ENCODE peak calls at places on chromosomes 11 and 22, in seven cellular contexts. I, C, V, M, U, D and G are unnamed samples.

GRCh38 chr22:36783743-36784142 is 7.8 kb upstream of the IFT27 start:
- DNase-seq in I (no peak), M (no peak), U (no peak), D (no peak), C (no peak), V (no peak), G (no peak)

GRCh38 chr11:59473015-59473414 is at the start of gene OR4D10:
- DNase-seq in C (no peak), M (no peak), V (no peak), D (no peak), I (no peak), U (no peak), G (no peak)

GRCh38 chr11:84854498-84854880 is 772.7 kb downstream of the DLG2 start:
- DNase-seq in I (no peak), C (no peak), D (no peak), V (no peak), M (no peak), U (no peak), G (no peak)

GRCh38 chr11:77377734-77378133 is 76.2 kb upstream of the GDPD4 start:
- DNase-seq in V (no peak), I (no peak), C (no peak), D (no peak), M (peak; percentile 10), U (no peak), G (no peak)

GRCh38 chr11:2581931-2582435 is 117.8 kb downstream of the KCNQ1OT1 start:
- DNase-seq in I (no peak), D (peak; percentile 67), M (no peak), U (no peak), V (peak; percentile 8), C (peak; percentile 16), G (no peak)

GRCh38 chr11:61162092-61162935 is 1.1 kb upstream of the VPS37C start:
- DNase-seq in U (no peak), I (no peak), V (no peak), M (peak; percentile 44), C (no peak), D (no peak), G (no peak)

GRCh38 chr11:69914286-69915150 is 95.3 kb upstream of the FGF3 start:
- DNase-seq in I (no peak), D (peak; percentile 58), C (no peak), V (peak; percentile 17), U (no peak), M (no peak), G (no peak)

GRCh38 chr22:44889233-44889878 is 120.4 kb downstream of the PHF21B start:
- DNase-seq in I (no peak), C (no peak), D (peak; percentile 38), V (no peak), U (no peak), M (no peak), G (no peak)

GRCh38 chr22:18021431-18021830 is 2.9 kb downstream of the MICAL3 start:
- DNase-seq in M (no peak), I (no peak), C (no peak), D (peak; percentile 44), U (no peak), V (no peak), G (no peak)

GRCh38 chr22:47053013-47053864 is 290.8 kb downstream of the TBC1D22A start:
- DNase-seq in C (no peak), I (no peak), V (no peak), M (no peak), U (no peak), D (peak; percentile 70), G (no peak)

GRCh38 chr11:125593113-125593761 is 585 bp downstream of the STT3A start:
- DNase-seq in V (no peak), I (no peak), C (no peak), D (no peak), U (no peak), M (peak; percentile 46), G (peak; percentile 17)

GRCh38 chr11:104883342-104883741 is 14.9 kb downstream of the CASP12 start:
- DNase-seq in D (no peak), M (no peak), V (no peak), I (no peak), C (no peak), U (no peak), G (no peak)

GRCh38 chr22:32520612-32521011 is 46.0 kb downstream of the FBXO7 start:
- DNase-seq in C (no peak), M (no peak), V (no peak), I (no peak), D (no peak), U (no peak), G (no peak)

GRCh38 chr11:117685566-117685965 is 111.5 kb downstream of the DSCAML1 start:
- DNase-seq in V (no peak), C (no peak), M (no peak), I (no peak), U (no peak), D (no peak), G (no peak)

GRCh38 chr11:32602657-32603410 is 19.2 kb downstream of the EIF3M start:
- DNase-seq in I (no peak), C (no peak), M (peak; percentile 67), U (no peak), V (no peak), D (no peak), G (no peak)

GRCh38 chr22:19997561-19998231 is 18.9 kb downstream of the ARVCF start:
- DNase-seq in U (no peak), D (peak; percentile 41), M (no peak), V (no peak), I (no peak), C (peak; percentile 15), G (no peak)

GRCh38 chr11:105609341-105609781 is 512 bp upstream of the GRIA4 start:
- DNase-seq in I (no peak), M (peak; percentile 17), C (no peak), D (peak; percentile 48), U (no peak), V (no peak), G (peak; percentile 22)

GRCh38 chr22:19543970-19544708 is 19.9 kb upstream of the CLDN5 start:
- DNase-seq in M (no peak), V (no peak), U (no peak), D (no peak), I (no peak), C (no peak), G (no peak)

GRCh38 chr11:37449146-37449545 is 851.1 kb upstream of the RAG2 start:
- DNase-seq in U (no peak), I (no peak), C (no peak), V (peak; percentile 8), D (no peak), M (peak; percentile 68), G (no peak)

GRCh38 chr11:102983491-102983890 is 28.0 kb upstream of the MMP13 start:
- DNase-seq in D (no peak), C (no peak), I (no peak), V (no peak), M (no peak), U (no peak), G (no peak)

GRCh38 chr22:46064966-46065666 is 85.2 kb upstream of the PPARA start:
- DNase-seq in U (no peak), V (peak; percentile 9), D (no peak), M (no peak), I (no peak), C (peak; percentile 41), G (no peak)

GRCh38 chr11:104713366-104713765 is 184.9 kb downstream of the CASP12 start:
- DNase-seq in I (no peak), V (no peak), C (no peak), U (no peak), M (peak; percentile 59), D (no peak), G (no peak)

GRCh38 chr22:45518580-45518991 is 15.9 kb downstream of the FBLN1 start:
- DNase-seq in V (no peak), U (no peak), C (no peak), I (no peak), D (no peak), M (no peak), G (no peak)

GRCh38 chr11:12728417-12728816 is 54.2 kb downstream of the TEAD1 start:
- DNase-seq in D (no peak), V (no peak), U (no peak), C (no peak), M (peak; percentile 34), I (no peak), G (no peak)

GRCh38 chr22:33018232-33018864 is 39.8 kb downstream of the SYN3 start:
- DNase-seq in C (no peak), I (no peak), U (peak; percentile 11), D (no peak), V (peak; percentile 70), M (peak; percentile 29), G (peak; percentile 64)

GRCh38 chr22:27632451-27633295 is 168.9 kb downstream of the MN1 start:
- DNase-seq in U (no peak), C (no peak), D (no peak), I (no peak), M (no peak), V (no peak), G (no peak)

GRCh38 chr11:20113147-20113435 is 47.2 kb downstream of the DBX1 start:
- DNase-seq in V (no peak), U (no peak), C (no peak), D (no peak), M (no peak), I (no peak), G (no peak)

DNA sequence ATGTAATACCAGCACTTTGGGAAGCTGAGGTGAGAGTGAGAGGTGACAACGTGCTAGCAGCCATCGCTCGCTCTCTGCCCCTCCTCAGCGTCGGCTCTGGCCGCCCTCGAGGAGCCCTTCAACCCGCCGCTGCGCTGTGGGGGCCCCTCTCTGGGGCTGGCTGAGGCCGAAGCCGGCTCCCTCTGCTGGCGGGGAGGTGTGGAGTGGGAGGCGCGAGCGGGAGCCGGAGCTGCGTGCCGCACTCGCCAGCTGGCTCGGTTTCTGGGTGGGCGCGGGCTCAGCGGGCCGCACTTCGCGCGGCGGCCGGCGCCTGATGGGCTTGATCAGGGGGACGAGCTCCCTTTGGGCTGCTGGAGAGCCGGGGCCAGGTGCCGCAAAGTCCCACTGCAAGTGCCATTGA is 98.9 kb upstream of the UBASH3B start:
- DNase-seq in V (no peak), M (no peak), C (no peak), U (peak; percentile 13), D (peak; percentile 75), I (no peak), G (no peak)
- TF ChIP-seq CTCF in V (peak; percentile 8), M (peak; percentile 18), C (no peak), U (no peak), D (no peak), I (peak; percentile 64), G (no peak)

DNA sequence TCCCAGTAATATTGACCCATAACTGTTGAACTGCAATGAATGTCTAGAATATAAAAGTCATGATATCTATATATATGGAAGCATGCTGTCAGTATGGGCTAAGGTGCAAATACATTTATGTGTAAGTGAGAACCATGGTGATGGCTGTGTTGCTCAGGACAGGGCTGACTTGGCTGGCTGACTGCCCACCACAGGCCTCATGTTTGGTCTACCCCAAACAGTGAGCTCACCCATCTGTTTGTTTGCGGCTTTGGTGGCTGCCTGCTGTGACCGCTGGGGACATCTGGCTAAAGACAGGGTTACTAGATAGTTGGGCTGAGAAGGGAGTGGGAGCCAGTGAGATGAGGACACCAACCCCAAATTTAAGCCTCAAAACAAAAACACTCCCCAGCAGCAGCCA is 6.3 kb downstream of the CD44 start:
- DNase-seq in V (no peak), M (peak; percentile 60), U (peak; percentile 81), C (no peak), D (no peak), I (no peak), G (peak; percentile 69)
- TF ChIP-seq CTCF in V (no peak), M (no peak), U (no peak), C (no peak), D (no peak), I (no peak), G (no peak)

GRCh38 chr11:72752088-72752914 is at the start of gene ARAP1:
- DNase-seq in I (no peak), M (peak; percentile 59), C (peak; percentile 80), D (peak; percentile 96), V (peak; percentile 79), U (peak; percentile 88), G (peak; percentile 93)
- TF ChIP-seq CTCF in I (no peak), M (peak; percentile 14), C (no peak), D (peak; percentile 15), V (no peak), U (no peak), G (no peak)

GRCh38 chr11:130691581-130691980 is 224.7 kb downstream of the SNX19 start:
- DNase-seq in I (no peak), C (no peak), U (no peak), D (no peak), V (no peak), M (no peak), G (no peak)
- TF ChIP-seq CTCF in I (no peak), C (no peak), U (no peak), D (no peak), V (no peak), M (no peak), G (no peak)